ENCODE peak calls at places on chromosome 2, in ten cellular contexts. I is A549, Z is mammary epithelial cell, N is SJSA1, V is thoracic aorta, L is neural progenitor cell, D is dorsolateral prefrontal cortex, C is lower lobe of right lung, X is psoas muscle, F is fibroblast of lung. H is an unnamed sample.

GRCh38 chr2:18777250-18777812 is 188.0 kb upstream of the NT5C1B start:
- DNase-seq in I (no peak), Z (no peak), N (no peak), V (no peak), L (peak), D (no peak), C (no peak), X (no peak), F (no peak), H (no peak)

GRCh38 chr2:110875384-110875725 is 143.0 kb downstream of the ACOXL start:
- DNase-seq in I (no peak), Z (no peak), N (no peak), V (no peak), L (no peak), D (no peak), C (no peak), X (no peak), F (no peak), H (no peak)

GRCh38 chr2:108837198-108837597 is 50.6 kb downstream of the CCDC138 start:
- DNase-seq in I (no peak), Z (no peak), N (no peak), V (no peak), L (no peak), D (no peak), C (no peak), X (no peak), F (no peak), H (no peak)

GRCh38 chr2:236338495-236339184 is 74.4 kb upstream of the ASB18 start:
- DNase-seq in I (no peak), Z (peak), N (no peak), V (no peak), L (peak), D (peak), C (peak), X (no peak), F (peak), H (peak)

GRCh38 chr2:29293830-29294438 is 178.7 kb downstream of the CLIP4 start:
- DNase-seq in I (peak), Z (peak), N (no peak), V (no peak), L (peak), D (no peak), C (no peak), X (no peak), F (peak), H (no peak)

GRCh38 chr2:231604101-231604684 is 11.5 kb downstream of the TEX44 start:
- DNase-seq in I (no peak), Z (peak), N (no peak), V (no peak), L (peak), D (peak), C (peak), X (peak), F (no peak), H (no peak)

GRCh38 chr2:203623104-203623503 is 83.3 kb upstream of the CD28 start:
- DNase-seq in I (peak), Z (peak), N (no peak), V (no peak), L (peak), D (no peak), C (no peak), X (no peak), F (peak), H (no peak)

GRCh38 chr2:189676471-189676870 is 2.0 kb downstream of the ANKAR start:
- DNase-seq in I (no peak), Z (no peak), N (peak), V (no peak), L (no peak), D (no peak), C (no peak), X (no peak), F (peak), H (no peak)

DNA sequence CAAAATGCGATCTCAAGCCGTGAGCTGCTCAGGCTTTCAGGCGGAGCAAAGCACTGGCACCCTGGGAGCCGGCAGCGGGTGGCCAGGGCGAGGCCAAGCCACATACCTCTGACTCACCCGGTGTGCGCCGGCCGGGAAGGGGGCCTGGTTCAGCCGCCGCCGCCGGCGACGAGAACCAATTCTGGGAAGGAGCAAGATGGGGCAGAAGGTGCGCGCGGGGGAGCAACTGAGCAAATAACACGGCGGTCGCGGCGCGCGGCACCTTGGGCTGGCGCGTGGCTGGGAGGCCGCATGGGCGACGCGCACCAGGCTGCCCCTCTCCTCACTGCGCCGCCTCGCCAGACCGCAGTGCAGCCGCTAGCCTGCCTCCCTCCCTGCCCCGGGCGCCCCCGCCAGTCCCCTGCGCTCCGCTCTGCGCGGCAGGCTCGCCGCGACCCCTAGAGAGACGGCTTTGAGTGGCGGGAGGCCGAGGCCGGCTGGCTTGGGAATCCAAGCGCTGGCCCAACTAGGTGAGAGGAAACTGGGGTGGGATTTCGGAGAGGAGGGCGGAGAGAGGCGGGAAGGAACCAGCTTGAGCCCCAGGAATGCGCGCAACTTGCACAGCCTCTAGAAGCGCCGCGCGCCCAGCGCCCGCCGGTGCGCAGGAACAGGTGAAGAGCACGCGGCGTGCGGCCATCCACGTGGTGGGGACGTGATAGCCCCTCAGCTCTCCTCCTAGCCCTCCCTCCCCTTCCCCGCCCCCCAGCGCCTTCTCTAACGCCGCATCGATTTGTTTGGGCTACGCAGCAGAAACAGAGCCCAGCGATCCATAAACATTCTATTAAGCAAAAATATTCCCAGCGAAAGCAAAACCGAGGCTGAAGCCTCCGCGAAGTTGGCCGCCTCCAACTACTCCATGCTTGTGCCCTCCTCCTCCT is 3.3 kb downstream of the NRP2 start:
- DNase-seq in I (peak), Z (peak), N (peak), V (no peak), L (peak), D (no peak), C (peak), X (peak), F (peak), H (no peak)
- H3K27ac ChIP-seq in I (peak), Z (peak), N (peak), V (peak), L (no peak), D (peak), C (peak), X (no peak), F (peak), H (peak)

GRCh38 chr2:200525882-200526651 is at the start of gene SGO2:
- DNase-seq in I (peak), Z (peak), N (peak), V (peak), L (peak), D (peak), C (peak), X (peak), F (peak), H (peak)
- H3K27ac ChIP-seq in I (peak), Z (peak), N (peak), V (no peak), L (no peak), D (peak), C (peak), X (peak), F (peak), H (peak)

GRCh38 chr2:217752714-217753459 is 249.9 kb downstream of the TNS1 start:
- DNase-seq in I (no peak), Z (no peak), N (peak), V (no peak), L (no peak), D (no peak), C (no peak), X (no peak), F (no peak), H (no peak)
- H3K27ac ChIP-seq in I (no peak), Z (no peak), N (no peak), V (peak), L (no peak), D (no peak), C (no peak), X (no peak), F (no peak), H (no peak)

DNA sequence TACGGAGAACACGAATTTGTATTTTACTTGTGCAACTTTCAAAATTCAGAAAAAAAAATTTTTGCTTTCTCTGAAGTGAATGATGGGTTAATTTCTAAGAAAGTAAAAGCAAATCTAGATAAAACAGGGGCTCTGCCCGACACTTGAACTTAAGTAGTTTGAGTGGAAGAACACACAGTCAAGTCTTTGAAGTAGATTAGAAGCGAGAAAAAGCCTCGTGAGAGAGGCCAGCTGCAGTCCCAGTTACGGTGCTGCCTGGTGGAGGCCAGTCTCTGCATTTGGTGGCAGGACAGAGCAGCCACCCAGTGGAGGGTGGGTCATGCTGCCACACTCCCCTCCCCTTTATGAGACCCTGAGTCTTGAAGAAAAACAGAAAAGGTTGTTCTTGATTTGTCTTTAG is 81.7 kb downstream of the INPP5D start:
- DNase-seq in I (no peak), Z (no peak), N (no peak), V (no peak), L (no peak), D (no peak), C (no peak), X (no peak), F (no peak), H (no peak)
- H3K27ac ChIP-seq in I (no peak), Z (no peak), N (no peak), V (no peak), L (no peak), D (no peak), C (no peak), X (no peak), F (no peak), H (no peak)

DNA sequence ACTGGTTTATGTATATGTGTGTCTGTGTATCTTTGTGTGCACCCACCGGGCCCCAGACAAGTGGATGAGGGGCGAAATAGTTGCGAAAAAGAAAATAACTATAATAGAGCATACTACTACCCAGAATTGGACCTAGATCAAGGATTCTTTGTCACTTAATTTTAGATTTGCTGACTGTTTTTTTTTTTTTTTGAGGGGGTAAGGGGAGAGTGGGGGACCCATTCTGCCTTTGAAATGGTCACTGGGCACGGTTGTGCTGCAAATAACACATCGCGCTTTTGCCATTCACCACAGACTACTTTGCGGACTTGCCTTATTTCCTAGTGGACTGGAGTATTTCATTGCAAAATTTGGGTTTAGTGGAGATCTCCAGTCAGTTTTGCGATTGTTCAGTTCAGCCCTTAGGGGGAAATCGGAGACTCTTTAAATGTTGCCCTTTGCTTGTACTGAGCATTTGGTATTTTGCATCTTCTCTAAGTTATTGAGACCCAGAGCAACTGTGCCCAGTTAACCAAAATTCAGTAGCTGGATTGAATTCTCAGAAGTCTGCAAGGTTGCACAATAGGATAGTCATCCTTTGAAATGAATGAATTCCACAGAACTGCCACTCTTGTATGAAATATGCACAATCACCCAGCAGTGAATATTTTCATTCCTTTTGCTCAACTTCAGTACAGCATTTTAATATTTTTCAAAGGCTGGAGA is 2.8 kb downstream of the TRIB2 start:
- DNase-seq in I (no peak), Z (peak), N (no peak), V (no peak), L (peak), D (no peak), C (no peak), X (no peak), F (peak), H (no peak)
- H3K27ac ChIP-seq in I (no peak), Z (peak), N (peak), V (peak), L (peak), D (peak), C (peak), X (peak), F (peak), H (peak)

DNA sequence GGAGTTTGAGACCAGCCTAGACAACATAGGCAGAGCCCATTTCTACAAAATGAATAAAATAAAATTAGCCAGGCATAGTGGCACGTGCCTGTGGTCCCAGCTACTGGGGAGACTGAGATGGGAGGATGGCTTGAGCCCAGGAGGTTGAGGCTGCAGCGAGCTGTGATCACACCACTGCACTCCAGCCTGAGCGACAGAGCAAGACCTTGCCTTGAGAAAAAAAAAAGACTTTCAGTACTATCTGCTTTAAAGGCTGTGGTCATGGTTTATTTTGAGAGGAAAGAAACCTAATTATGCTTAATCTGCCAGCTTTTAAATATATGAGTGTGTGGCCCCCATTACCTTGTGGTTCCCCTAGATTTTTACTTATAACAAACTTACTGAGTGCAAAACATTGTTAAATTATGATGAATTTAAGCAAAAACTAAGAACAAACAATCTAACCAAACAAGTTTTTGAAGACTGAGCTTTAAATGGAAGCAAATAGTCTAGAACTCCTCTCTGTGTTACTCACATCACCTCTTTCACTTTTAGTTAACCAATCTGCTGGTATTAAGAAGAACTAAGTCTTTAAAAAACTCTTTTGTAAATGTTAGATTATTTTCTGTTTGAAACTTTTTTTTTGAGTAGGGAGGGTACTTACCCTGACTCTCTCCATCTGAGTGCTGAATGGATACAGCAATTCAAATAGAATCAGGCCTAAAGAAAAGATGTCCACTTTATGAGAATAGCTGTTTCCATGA is 65.4 kb downstream of the EIF2AK3 start:
- DNase-seq in I (no peak), Z (no peak), N (no peak), V (no peak), L (no peak), D (no peak), C (no peak), X (no peak), F (no peak), H (no peak)
- H3K27ac ChIP-seq in I (no peak), Z (no peak), N (no peak), V (no peak), L (no peak), D (no peak), C (no peak), X (no peak), F (no peak), H (no peak)

GRCh38 chr2:64133828-64134227 is 10.4 kb downstream of the PELI1 start:
- DNase-seq in I (no peak), Z (peak), N (no peak), V (no peak), L (no peak), D (no peak), C (no peak), X (no peak), F (peak), H (no peak)
- H3K27ac ChIP-seq in I (no peak), Z (peak), N (no peak), V (no peak), L (peak), D (no peak), C (no peak), X (no peak), F (no peak), H (no peak)